ENCODE peak calls at places on chromosomes 4 and X, in six cellular contexts. One of them, this sample, is unnamed.

GRCh38 chrX:39755152-39756032 is 342.4 kb downstream of the BCOR start:
- DNase-seq in K562: peak
- DNase-seq in HCT116: peak
- DNase-seq in GM12891: no peak
- DNase-seq in GM12892: no peak
- DNase-seq in transverse colon: peak
- DNase-seq in this sample: peak

GRCh38 chr4:7435411-7436095 is 823 bp upstream of the PSAPL1 start:
- DNase-seq in K562: no peak
- DNase-seq in HCT116: no peak
- DNase-seq in GM12891: no peak
- DNase-seq in GM12892: no peak
- DNase-seq in transverse colon: no peak
- DNase-seq in this sample: no peak

GRCh38 chrX:12970691-12971202 is 4.2 kb upstream of the TMSB4X start:
- DNase-seq in K562: peak
- DNase-seq in HCT116: no peak
- DNase-seq in GM12891: no peak
- DNase-seq in GM12892: no peak
- DNase-seq in transverse colon: no peak
- DNase-seq in this sample: no peak

GRCh38 chr4:98659741-98660507 is 1.5 kb upstream of the TSPAN5 start:
- DNase-seq in K562: no peak
- DNase-seq in HCT116: no peak
- DNase-seq in GM12891: no peak
- DNase-seq in GM12892: no peak
- DNase-seq in transverse colon: no peak
- DNase-seq in this sample: no peak

GRCh38 chrX:103330601-103331397 is 760 bp downstream of the TCEAL7 start:
- DNase-seq in K562: no peak
- DNase-seq in HCT116: no peak
- DNase-seq in GM12891: no peak
- DNase-seq in GM12892: no peak
- DNase-seq in transverse colon: no peak
- DNase-seq in this sample: no peak

GRCh38 chr4:147741190-147741788 is 9.4 kb downstream of the ARHGAP10 start:
- DNase-seq in K562: no peak
- DNase-seq in HCT116: no peak
- DNase-seq in GM12891: no peak
- DNase-seq in GM12892: no peak
- DNase-seq in transverse colon: no peak
- DNase-seq in this sample: no peak

GRCh38 chr4:41509411-41510008 is 28.4 kb upstream of the LIMCH1 start:
- DNase-seq in K562: no peak
- DNase-seq in HCT116: no peak
- DNase-seq in GM12891: no peak
- DNase-seq in GM12892: no peak
- DNase-seq in transverse colon: no peak
- DNase-seq in this sample: no peak

GRCh38 chrX:39484669-39485068 is 613.1 kb downstream of the BCOR start:
- DNase-seq in K562: no peak
- DNase-seq in HCT116: no peak
- DNase-seq in GM12891: no peak
- DNase-seq in GM12892: no peak
- DNase-seq in transverse colon: no peak
- DNase-seq in this sample: no peak

GRCh38 chr4:94508256-94508655 is 56.5 kb downstream of the PDLIM5 start:
- DNase-seq in K562: no peak
- DNase-seq in HCT116: no peak
- DNase-seq in GM12891: no peak
- DNase-seq in GM12892: no peak
- DNase-seq in transverse colon: no peak
- DNase-seq in this sample: no peak

GRCh38 chr4:85028910-85029309 is 62.4 kb upstream of the WDFY3 start:
- DNase-seq in K562: peak
- DNase-seq in HCT116: no peak
- DNase-seq in GM12891: no peak
- DNase-seq in GM12892: no peak
- DNase-seq in transverse colon: no peak
- DNase-seq in this sample: no peak

GRCh38 chrX:41382699-41383645 is 49.0 kb downstream of the DDX3X start:
- DNase-seq in K562: peak
- DNase-seq in HCT116: peak
- DNase-seq in GM12891: no peak
- DNase-seq in GM12892: no peak
- DNase-seq in transverse colon: peak
- DNase-seq in this sample: no peak

GRCh38 chr4:92996533-92996932 is 692.8 kb downstream of the GRID2 start:
- DNase-seq in K562: no peak
- DNase-seq in HCT116: no peak
- DNase-seq in GM12891: no peak
- DNase-seq in GM12892: no peak
- DNase-seq in transverse colon: no peak
- DNase-seq in this sample: no peak

GRCh38 chrX:67692246-67692645 is 148.4 kb downstream of the AR start:
- DNase-seq in K562: no peak
- DNase-seq in HCT116: no peak
- DNase-seq in GM12891: no peak
- DNase-seq in GM12892: no peak
- DNase-seq in transverse colon: no peak
- DNase-seq in this sample: no peak

GRCh38 chr4:149790172-149790907 is 25.3 kb downstream of the IQCM start:
- DNase-seq in K562: no peak
- DNase-seq in HCT116: no peak
- DNase-seq in GM12891: no peak
- DNase-seq in GM12892: no peak
- DNase-seq in transverse colon: no peak
- DNase-seq in this sample: no peak

GRCh38 chr4:57234252-57234775 is 124.1 kb upstream of the IGFBP7 start:
- DNase-seq in K562: no peak
- DNase-seq in HCT116: no peak
- DNase-seq in GM12891: no peak
- DNase-seq in GM12892: no peak
- DNase-seq in transverse colon: no peak
- DNase-seq in this sample: no peak

GRCh38 chrX:11287505-11287904 is 5.7 kb upstream of the AMELX start:
- DNase-seq in K562: no peak
- DNase-seq in HCT116: no peak
- DNase-seq in GM12891: no peak
- DNase-seq in GM12892: no peak
- DNase-seq in transverse colon: no peak
- DNase-seq in this sample: no peak

GRCh38 chr4:72376901-72377300 is 192.1 kb downstream of the ADAMTS3 start:
- DNase-seq in K562: no peak
- DNase-seq in HCT116: no peak
- DNase-seq in GM12891: no peak
- DNase-seq in GM12892: no peak
- DNase-seq in transverse colon: no peak
- DNase-seq in this sample: no peak

DNA sequence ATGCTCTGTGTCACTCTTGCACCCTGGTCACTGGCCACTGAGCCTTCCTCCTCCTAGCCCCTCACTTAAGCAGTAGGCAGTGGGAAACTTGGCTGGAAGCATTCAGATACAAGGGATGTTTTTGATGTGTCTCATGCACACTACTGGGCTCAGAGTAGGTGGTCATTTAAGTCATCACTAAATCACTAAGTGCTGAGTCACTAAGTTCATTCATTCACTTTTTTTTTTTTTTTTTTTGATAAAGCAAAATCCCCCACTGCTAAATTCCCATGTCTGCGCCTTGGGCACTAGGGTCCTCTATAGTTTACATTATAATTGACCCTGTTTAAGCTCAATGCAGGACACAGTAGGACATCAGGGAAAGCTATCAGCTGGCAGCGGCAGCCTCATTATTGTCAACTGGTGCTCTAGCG is 182.4 kb upstream of the MBNL3 start:
- DNase-seq in K562: no peak
- DNase-seq in HCT116: no peak
- DNase-seq in GM12891: no peak
- DNase-seq in GM12892: no peak
- DNase-seq in transverse colon: no peak
- DNase-seq in this sample: no peak
- TF ChIP-seq POLR2AphosphoS5 in K562: no peak
- TF ChIP-seq POLR2AphosphoS5 in HCT116: no peak
- TF ChIP-seq POLR2AphosphoS5 in GM12891: no peak
- TF ChIP-seq POLR2AphosphoS5 in GM12892: no peak
- TF ChIP-seq POLR2AphosphoS5 in transverse colon: no peak
- TF ChIP-seq POLR2AphosphoS5 in this sample: no peak

DNA sequence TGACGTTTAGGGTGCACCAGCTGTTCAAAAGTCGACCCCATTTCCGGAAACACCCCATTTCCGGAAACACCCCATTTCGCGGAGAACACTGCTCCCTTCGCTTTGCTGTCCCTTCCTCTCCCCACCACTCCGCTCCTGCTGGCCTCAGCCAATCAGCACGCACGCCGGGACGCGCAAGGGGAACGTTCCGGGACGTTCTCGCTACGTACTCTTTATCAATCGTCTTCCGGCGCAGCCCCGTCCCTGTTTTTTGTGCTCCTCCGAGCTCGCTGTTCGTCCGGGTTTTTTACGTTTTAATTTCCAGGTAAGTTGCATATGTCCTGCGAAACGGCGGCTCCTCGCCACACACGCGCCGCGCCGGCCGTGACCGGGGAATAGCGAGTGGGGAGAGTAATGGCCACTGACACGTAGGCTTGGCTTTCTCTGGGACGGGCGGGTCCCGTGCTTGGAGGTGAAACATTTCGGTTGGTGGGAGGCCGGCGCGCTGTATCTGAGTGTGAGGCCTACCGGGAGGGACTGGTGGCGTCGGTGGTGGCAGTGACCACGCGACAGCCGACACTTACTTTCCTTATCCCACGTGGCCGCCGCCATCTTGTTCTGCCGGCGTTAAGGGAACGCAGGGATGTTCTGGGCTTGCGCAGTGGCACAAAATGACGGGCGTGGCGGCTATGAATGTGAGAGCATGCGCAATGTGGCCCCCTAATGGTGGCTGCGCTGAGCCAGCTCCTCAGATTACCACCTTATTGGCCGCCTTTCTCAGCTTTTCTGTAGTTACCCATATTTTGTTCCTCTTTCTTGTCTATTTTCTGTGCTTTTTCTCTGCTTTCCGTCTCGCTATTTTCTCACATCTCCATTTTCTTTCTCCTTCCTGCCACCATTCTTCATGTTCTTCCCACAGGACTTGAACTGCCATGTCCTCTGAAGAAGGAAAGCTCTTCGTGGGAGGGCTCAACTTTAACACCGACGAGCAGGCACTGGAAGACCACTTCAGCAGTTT is at the start of gene RBM3:
- DNase-seq in K562: peak
- DNase-seq in HCT116: peak
- DNase-seq in GM12891: peak
- DNase-seq in GM12892: peak
- DNase-seq in transverse colon: peak
- DNase-seq in this sample: peak
- TF ChIP-seq POLR2A in K562: peak
- TF ChIP-seq POLR2A in HCT116: peak
- TF ChIP-seq POLR2A in GM12891: peak
- TF ChIP-seq POLR2A in GM12892: peak
- TF ChIP-seq POLR2A in transverse colon: peak
- TF ChIP-seq POLR2A in this sample: peak

GRCh38 chr4:142566780-142567179 is 279.3 kb downstream of the INPP4B start:
- DNase-seq in K562: no peak
- DNase-seq in HCT116: no peak
- DNase-seq in GM12891: no peak
- DNase-seq in GM12892: no peak
- DNase-seq in transverse colon: no peak
- DNase-seq in this sample: no peak

GRCh38 chr4:142565771-142566170 is 280.3 kb downstream of the INPP4B start:
- DNase-seq in K562: no peak
- DNase-seq in HCT116: no peak
- DNase-seq in GM12891: no peak
- DNase-seq in GM12892: no peak
- DNase-seq in transverse colon: no peak
- DNase-seq in this sample: no peak

GRCh38 chr4:142566243-142566642 is 279.9 kb downstream of the INPP4B start:
- DNase-seq in K562: no peak
- DNase-seq in HCT116: no peak
- DNase-seq in GM12891: no peak
- DNase-seq in GM12892: no peak
- DNase-seq in transverse colon: no peak
- DNase-seq in this sample: no peak

GRCh38 chr4:142567199-142567598 is 278.9 kb downstream of the INPP4B start:
- DNase-seq in K562: no peak
- DNase-seq in HCT116: peak
- DNase-seq in GM12891: no peak
- DNase-seq in GM12892: no peak
- DNase-seq in transverse colon: peak
- DNase-seq in this sample: no peak

DNA sequence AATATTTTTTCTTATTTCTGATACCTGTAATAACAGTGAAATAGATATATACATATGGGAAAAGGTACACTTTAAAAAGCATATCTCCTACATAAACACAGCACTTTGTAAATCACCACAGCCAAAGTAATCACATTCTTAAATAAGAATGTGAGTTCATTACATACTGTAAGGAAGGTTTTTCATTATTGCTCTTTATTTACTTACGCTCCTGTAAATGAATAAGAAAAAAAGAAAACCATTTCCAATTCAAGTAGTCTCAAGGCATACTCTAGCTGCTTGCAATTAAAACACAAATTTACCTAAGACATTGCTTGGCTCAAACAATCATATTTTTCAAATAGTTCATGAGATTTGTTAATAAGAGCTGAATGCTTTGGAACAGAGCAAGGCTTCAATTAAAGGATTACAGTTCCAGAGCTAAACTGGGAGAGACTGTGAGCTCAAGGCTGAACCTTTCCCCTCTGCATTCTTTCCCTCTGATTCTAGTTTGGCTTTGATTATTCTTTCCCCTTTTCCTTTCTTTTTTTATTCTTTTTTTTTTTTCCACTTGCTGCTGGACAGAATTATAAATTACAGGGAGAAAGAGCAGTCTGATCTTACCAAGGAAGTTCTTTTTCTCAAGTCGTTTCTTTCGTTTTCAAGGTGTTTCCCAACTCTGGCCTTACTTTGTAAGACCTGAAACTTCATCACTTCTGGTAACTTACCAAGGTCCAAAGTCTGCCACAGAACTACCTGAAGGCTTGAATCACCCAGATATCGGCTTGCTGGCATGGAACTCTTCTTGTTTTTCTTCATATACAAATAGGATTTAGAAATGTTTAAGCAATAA is 278.3 kb downstream of the INPP4B start:
- DNase-seq in K562: no peak
- DNase-seq in HCT116: no peak
- DNase-seq in GM12891: no peak
- DNase-seq in GM12892: no peak
- DNase-seq in transverse colon: peak
- DNase-seq in this sample: no peak
- TF ChIP-seq POLR2AphosphoS5 in K562: no peak
- TF ChIP-seq POLR2AphosphoS5 in HCT116: no peak
- TF ChIP-seq POLR2AphosphoS5 in GM12891: no peak
- TF ChIP-seq POLR2AphosphoS5 in GM12892: no peak
- TF ChIP-seq POLR2AphosphoS5 in transverse colon: peak
- TF ChIP-seq POLR2AphosphoS5 in this sample: no peak

GRCh38 chr4:15002659-15003440 is 569 bp downstream of the CPEB2 start:
- DNase-seq in K562: peak
- DNase-seq in HCT116: no peak
- DNase-seq in GM12891: peak
- DNase-seq in GM12892: peak
- DNase-seq in transverse colon: peak
- DNase-seq in this sample: peak
- TF ChIP-seq POLR2A in K562: peak
- TF ChIP-seq POLR2A in HCT116: no peak
- TF ChIP-seq POLR2A in GM12891: no peak
- TF ChIP-seq POLR2A in GM12892: peak
- TF ChIP-seq POLR2A in transverse colon: peak
- TF ChIP-seq POLR2A in this sample: no peak

This sample was measured in breast epithelium.